ENCODE peak calls at places on chromosomes 4 and X, in nine cellular contexts. One of them, this sample, is unnamed.

GRCh38 chrX:137354851-137355250 is 211.1 kb upstream of the ZIC3 start:
- DNase-seq in stomach: no peak
- DNase-seq in SK-N-SH: no peak
- DNase-seq in sigmoid colon: no peak
- DNase-seq in K562: no peak
- DNase-seq in A549: no peak
- DNase-seq in upper lobe of left lung: no peak
- DNase-seq in tibial nerve: no peak
- DNase-seq in suprapubic skin: no peak
- DNase-seq in this sample: no peak

GRCh38 chrX:132956421-132957210 is 1.8 kb downstream of the HS6ST2 start:
- DNase-seq in stomach: no peak
- DNase-seq in K562: no peak
- DNase-seq in sigmoid colon: no peak
- DNase-seq in A549: no peak
- DNase-seq in suprapubic skin: no peak
- DNase-seq in tibial nerve: no peak
- DNase-seq in SK-N-SH: peak
- DNase-seq in upper lobe of left lung: no peak
- DNase-seq in this sample: peak

GRCh38 chr4:112060212-112060611 is 85.0 kb upstream of the FAM241A start:
- DNase-seq in SK-N-SH: peak
- DNase-seq in K562: peak
- DNase-seq in stomach: no peak
- DNase-seq in A549: peak
- DNase-seq in tibial nerve: no peak
- DNase-seq in suprapubic skin: no peak
- DNase-seq in sigmoid colon: no peak
- DNase-seq in upper lobe of left lung: no peak
- DNase-seq in this sample: no peak

GRCh38 chrX:140157611-140158010 is 192.3 kb upstream of the CXorf66 start:
- DNase-seq in sigmoid colon: no peak
- DNase-seq in suprapubic skin: no peak
- DNase-seq in upper lobe of left lung: no peak
- DNase-seq in A549: no peak
- DNase-seq in SK-N-SH: no peak
- DNase-seq in stomach: no peak
- DNase-seq in tibial nerve: no peak
- DNase-seq in K562: no peak
- DNase-seq in this sample: no peak

GRCh38 chr4:76601791-76602190 is 166.8 kb downstream of the SHROOM3 start:
- DNase-seq in K562: peak
- DNase-seq in sigmoid colon: no peak
- DNase-seq in SK-N-SH: no peak
- DNase-seq in upper lobe of left lung: peak
- DNase-seq in suprapubic skin: no peak
- DNase-seq in A549: no peak
- DNase-seq in stomach: no peak
- DNase-seq in tibial nerve: no peak
- DNase-seq in this sample: no peak

GRCh38 chrX:20519077-20519617 is 252.4 kb upstream of the RPS6KA3 start:
- DNase-seq in suprapubic skin: no peak
- DNase-seq in SK-N-SH: no peak
- DNase-seq in sigmoid colon: no peak
- DNase-seq in K562: no peak
- DNase-seq in A549: no peak
- DNase-seq in stomach: no peak
- DNase-seq in tibial nerve: no peak
- DNase-seq in upper lobe of left lung: no peak
- DNase-seq in this sample: no peak

GRCh38 chrX:9899640-9900075 is 67.5 kb upstream of the CLDN34 start:
- DNase-seq in suprapubic skin: no peak
- DNase-seq in upper lobe of left lung: no peak
- DNase-seq in A549: no peak
- DNase-seq in stomach: no peak
- DNase-seq in SK-N-SH: no peak
- DNase-seq in sigmoid colon: peak
- DNase-seq in tibial nerve: no peak
- DNase-seq in K562: no peak
- DNase-seq in this sample: peak

GRCh38 chrX:11474021-11474420 is 180.8 kb downstream of the AMELX start:
- DNase-seq in upper lobe of left lung: no peak
- DNase-seq in suprapubic skin: no peak
- DNase-seq in sigmoid colon: no peak
- DNase-seq in tibial nerve: no peak
- DNase-seq in K562: peak
- DNase-seq in SK-N-SH: no peak
- DNase-seq in stomach: no peak
- DNase-seq in A549: no peak
- DNase-seq in this sample: no peak

GRCh38 chr4:7978489-7978888 is 38.8 kb upstream of the AFAP1 start:
- DNase-seq in SK-N-SH: no peak
- DNase-seq in A549: no peak
- DNase-seq in K562: no peak
- DNase-seq in suprapubic skin: no peak
- DNase-seq in stomach: peak
- DNase-seq in upper lobe of left lung: peak
- DNase-seq in tibial nerve: no peak
- DNase-seq in sigmoid colon: no peak
- DNase-seq in this sample: no peak

GRCh38 chr4:8228319-8229250 is 29.5 kb downstream of the SH3TC1 start:
- DNase-seq in SK-N-SH: no peak
- DNase-seq in tibial nerve: peak
- DNase-seq in stomach: peak
- DNase-seq in sigmoid colon: peak
- DNase-seq in A549: peak
- DNase-seq in suprapubic skin: no peak
- DNase-seq in K562: peak
- DNase-seq in upper lobe of left lung: peak
- DNase-seq in this sample: peak

GRCh38 chrX:55794420-55794819 is 76.9 kb downstream of the RRAGB start:
- DNase-seq in tibial nerve: no peak
- DNase-seq in upper lobe of left lung: no peak
- DNase-seq in SK-N-SH: no peak
- DNase-seq in A549: no peak
- DNase-seq in sigmoid colon: no peak
- DNase-seq in stomach: no peak
- DNase-seq in suprapubic skin: no peak
- DNase-seq in K562: no peak
- DNase-seq in this sample: no peak

GRCh38 chr4:56210397-56210796 is 176.9 kb downstream of the AASDH start:
- DNase-seq in upper lobe of left lung: no peak
- DNase-seq in suprapubic skin: no peak
- DNase-seq in K562: no peak
- DNase-seq in stomach: no peak
- DNase-seq in A549: no peak
- DNase-seq in tibial nerve: no peak
- DNase-seq in sigmoid colon: no peak
- DNase-seq in SK-N-SH: no peak
- DNase-seq in this sample: no peak

GRCh38 chr4:106058919-106059318 is 163.6 kb downstream of the NPNT start:
- DNase-seq in suprapubic skin: no peak
- DNase-seq in SK-N-SH: no peak
- DNase-seq in K562: no peak
- DNase-seq in sigmoid colon: no peak
- DNase-seq in A549: no peak
- DNase-seq in stomach: no peak
- DNase-seq in upper lobe of left lung: no peak
- DNase-seq in tibial nerve: no peak
- DNase-seq in this sample: no peak

GRCh38 chr4:74097631-74098550 is 1.1 kb downstream of the CXCL2 start:
- DNase-seq in suprapubic skin: no peak
- DNase-seq in upper lobe of left lung: peak
- DNase-seq in tibial nerve: no peak
- DNase-seq in SK-N-SH: no peak
- DNase-seq in sigmoid colon: no peak
- DNase-seq in A549: no peak
- DNase-seq in K562: peak
- DNase-seq in stomach: no peak
- DNase-seq in this sample: no peak

GRCh38 chrX:118630843-118631242 is 96.6 kb upstream of the IL13RA1 start:
- DNase-seq in suprapubic skin: no peak
- DNase-seq in stomach: no peak
- DNase-seq in K562: no peak
- DNase-seq in SK-N-SH: no peak
- DNase-seq in sigmoid colon: no peak
- DNase-seq in A549: no peak
- DNase-seq in tibial nerve: no peak
- DNase-seq in upper lobe of left lung: no peak
- DNase-seq in this sample: no peak

GRCh38 chr4:48483006-48483776 is at the start of gene SLC10A4:
- DNase-seq in A549: peak
- DNase-seq in upper lobe of left lung: no peak
- DNase-seq in SK-N-SH: peak
- DNase-seq in suprapubic skin: no peak
- DNase-seq in stomach: no peak
- DNase-seq in tibial nerve: no peak
- DNase-seq in sigmoid colon: no peak
- DNase-seq in K562: peak
- DNase-seq in this sample: no peak

GRCh38 chr4:138897818-138898226 is 117.8 kb upstream of the NOCT start:
- DNase-seq in SK-N-SH: peak
- DNase-seq in tibial nerve: no peak
- DNase-seq in suprapubic skin: no peak
- DNase-seq in A549: no peak
- DNase-seq in sigmoid colon: no peak
- DNase-seq in upper lobe of left lung: no peak
- DNase-seq in K562: peak
- DNase-seq in stomach: no peak
- DNase-seq in this sample: no peak

GRCh38 chrX:57905141-57905540 is 5.1 kb downstream of the ZXDA start:
- DNase-seq in A549: no peak
- DNase-seq in tibial nerve: no peak
- DNase-seq in K562: no peak
- DNase-seq in stomach: no peak
- DNase-seq in suprapubic skin: no peak
- DNase-seq in SK-N-SH: no peak
- DNase-seq in sigmoid colon: no peak
- DNase-seq in upper lobe of left lung: no peak
- DNase-seq in this sample: no peak
- TF ChIP-seq EP300 in A549: no peak
- TF ChIP-seq EP300 in tibial nerve: no peak
- TF ChIP-seq EP300 in K562: no peak
- TF ChIP-seq EP300 in stomach: no peak
- TF ChIP-seq EP300 in suprapubic skin: no peak
- TF ChIP-seq EP300 in SK-N-SH: no peak
- TF ChIP-seq EP300 in sigmoid colon: no peak
- TF ChIP-seq EP300 in upper lobe of left lung: no peak
- TF ChIP-seq EP300 in this sample: no peak

DNA sequence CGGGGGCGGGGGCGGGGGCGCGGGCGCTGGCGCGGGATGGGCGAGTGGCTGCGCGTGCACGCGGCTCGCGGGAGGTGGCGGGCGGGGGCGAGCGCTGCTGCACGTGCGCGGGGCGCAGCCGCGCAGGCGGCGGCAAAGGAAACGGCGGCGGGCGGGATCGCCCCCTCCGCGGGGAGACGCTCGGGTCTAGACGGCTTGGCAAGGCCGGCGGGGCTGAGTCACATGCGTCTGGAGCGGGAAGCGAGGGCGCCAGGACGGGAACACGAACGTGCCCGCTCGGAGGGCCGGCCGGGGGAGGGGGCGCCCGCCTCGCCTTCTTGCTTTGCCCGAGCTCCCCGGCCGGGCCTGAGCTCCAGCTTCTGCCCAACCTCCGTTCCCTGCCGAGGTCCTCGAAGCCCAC is 4.3 kb upstream of the HAUS7 start:
- DNase-seq in upper lobe of left lung: peak
- DNase-seq in A549: no peak
- DNase-seq in K562: peak
- DNase-seq in tibial nerve: peak
- DNase-seq in sigmoid colon: peak
- DNase-seq in SK-N-SH: no peak
- DNase-seq in stomach: peak
- DNase-seq in suprapubic skin: no peak
- DNase-seq in this sample: peak
- TF ChIP-seq EP300 in upper lobe of left lung: no peak
- TF ChIP-seq EP300 in A549: no peak
- TF ChIP-seq EP300 in K562: no peak
- TF ChIP-seq EP300 in tibial nerve: no peak
- TF ChIP-seq EP300 in sigmoid colon: no peak
- TF ChIP-seq EP300 in SK-N-SH: no peak
- TF ChIP-seq EP300 in stomach: no peak
- TF ChIP-seq EP300 in suprapubic skin: no peak
- TF ChIP-seq EP300 in this sample: no peak

GRCh38 chr4:123125477-123125876 is 203.1 kb upstream of the NUDT6 start:
- DNase-seq in tibial nerve: no peak
- DNase-seq in stomach: no peak
- DNase-seq in K562: no peak
- DNase-seq in SK-N-SH: no peak
- DNase-seq in upper lobe of left lung: no peak
- DNase-seq in suprapubic skin: no peak
- DNase-seq in sigmoid colon: no peak
- DNase-seq in A549: no peak
- DNase-seq in this sample: no peak

GRCh38 chr4:123121241-123121907 is 199.0 kb upstream of the NUDT6 start:
- DNase-seq in suprapubic skin: no peak
- DNase-seq in sigmoid colon: no peak
- DNase-seq in tibial nerve: no peak
- DNase-seq in stomach: no peak
- DNase-seq in K562: no peak
- DNase-seq in A549: no peak
- DNase-seq in SK-N-SH: no peak
- DNase-seq in upper lobe of left lung: no peak
- DNase-seq in this sample: no peak

GRCh38 chr4:123127865-123128264 is 205.5 kb upstream of the NUDT6 start:
- DNase-seq in stomach: no peak
- DNase-seq in SK-N-SH: no peak
- DNase-seq in sigmoid colon: no peak
- DNase-seq in A549: no peak
- DNase-seq in suprapubic skin: no peak
- DNase-seq in tibial nerve: no peak
- DNase-seq in K562: no peak
- DNase-seq in upper lobe of left lung: no peak
- DNase-seq in this sample: no peak

DNA sequence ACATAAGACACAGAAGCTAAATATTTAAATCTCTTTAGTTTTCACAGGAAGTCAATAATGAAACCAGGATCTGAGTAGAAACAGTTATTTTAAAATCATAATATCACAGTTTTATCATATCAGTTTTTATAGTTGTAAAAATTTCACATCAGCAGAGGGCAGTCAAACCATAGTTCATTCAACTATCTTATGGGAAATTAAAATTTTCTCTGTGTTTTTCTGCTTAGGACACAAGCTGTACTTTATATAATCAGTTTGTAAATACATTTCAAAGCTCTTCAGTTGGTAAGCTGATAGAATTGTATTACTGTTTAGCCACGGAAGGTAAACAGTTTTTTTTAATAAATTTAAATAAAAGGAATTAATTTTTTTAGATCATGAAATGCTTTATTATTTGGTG is 204.8 kb upstream of the NUDT6 start:
- DNase-seq in stomach: no peak
- DNase-seq in sigmoid colon: no peak
- DNase-seq in suprapubic skin: no peak
- DNase-seq in K562: no peak
- DNase-seq in A549: no peak
- DNase-seq in SK-N-SH: no peak
- DNase-seq in tibial nerve: no peak
- DNase-seq in upper lobe of left lung: no peak
- DNase-seq in this sample: no peak
- TF ChIP-seq EP300 in stomach: no peak
- TF ChIP-seq EP300 in sigmoid colon: no peak
- TF ChIP-seq EP300 in suprapubic skin: no peak
- TF ChIP-seq EP300 in K562: no peak
- TF ChIP-seq EP300 in A549: no peak
- TF ChIP-seq EP300 in SK-N-SH: no peak
- TF ChIP-seq EP300 in tibial nerve: no peak
- TF ChIP-seq EP300 in upper lobe of left lung: no peak
- TF ChIP-seq EP300 in this sample: no peak

GRCh38 chr4:25252230-25253071 is 18.6 kb downstream of the PI4K2B start:
- DNase-seq in tibial nerve: no peak
- DNase-seq in suprapubic skin: no peak
- DNase-seq in upper lobe of left lung: no peak
- DNase-seq in A549: no peak
- DNase-seq in SK-N-SH: no peak
- DNase-seq in sigmoid colon: no peak
- DNase-seq in stomach: no peak
- DNase-seq in K562: no peak
- DNase-seq in this sample: no peak
- TF ChIP-seq EP300 in tibial nerve: no peak
- TF ChIP-seq EP300 in suprapubic skin: no peak
- TF ChIP-seq EP300 in upper lobe of left lung: no peak
- TF ChIP-seq EP300 in A549: no peak
- TF ChIP-seq EP300 in SK-N-SH: no peak
- TF ChIP-seq EP300 in sigmoid colon: no peak
- TF ChIP-seq EP300 in stomach: no peak
- TF ChIP-seq EP300 in K562: no peak
- TF ChIP-seq EP300 in this sample: no peak